ENCODE peak calls at places on chromosomes 5 and 9, in nine cellular contexts. Q is cardiac fibroblast, D is fibroblast of the aortic adventitia, B is glutamatergic neuron, P is astrocyte of the spinal cord, I is upper lobe of left lung, O is nephron progenitor cell, K is HFFc6, F is ascending aorta. H is an unnamed sample.

GRCh38 chr9:2346277-2346913 is 275.2 kb upstream of the VLDLR start:
- DNase-seq in F (no peak), B (no peak), P (no peak), I (no peak), O (no peak), Q (no peak), K (no peak), D (no peak), H (no peak)

GRCh38 chr5:59637878-59638580 is 255.5 kb downstream of the PDE4D start:
- DNase-seq in O (no peak), P (no peak), B (no peak), Q (no peak), I (no peak), K (no peak), D (no peak), F (no peak), H (no peak)

GRCh38 chr5:28249771-28250415 is 1211.5 kb upstream of the CDH9 start:
- DNase-seq in F (no peak), K (no peak), Q (no peak), D (no peak), I (no peak), B (no peak), O (no peak), P (no peak), H (no peak)

GRCh38 chr9:81477669-81478068 is 211.7 kb downstream of the TLE1 start:
- DNase-seq in D (no peak), I (no peak), O (no peak), Q (no peak), F (no peak), K (no peak), P (no peak), B (no peak), H (no peak)

GRCh38 chr5:79503794-79504495 is 10.0 kb downstream of the HOMER1 start:
- DNase-seq in B (no peak), D (no peak), I (no peak), K (no peak), P (no peak), F (no peak), O (no peak), Q (no peak), H (no peak)

GRCh38 chr5:26569929-26570258 is 468.5 kb downstream of the CDH9 start:
- DNase-seq in I (peak), B (no peak), P (no peak), F (no peak), O (no peak), K (no peak), D (no peak), Q (no peak), H (no peak)

GRCh38 chr9:3446313-3446712 is 79.5 kb downstream of the RFX3 start:
- DNase-seq in F (no peak), P (no peak), K (no peak), B (no peak), I (no peak), Q (peak), O (no peak), D (no peak), H (no peak)

GRCh38 chr5:138656916-138657315 is 81.7 kb upstream of the HSPA9 start:
- DNase-seq in K (no peak), F (no peak), P (no peak), D (no peak), I (no peak), O (no peak), Q (no peak), B (no peak), H (no peak)

GRCh38 chr9:83622814-83623633 is at the start of gene IDNK:
- DNase-seq in D (peak), O (peak), I (peak), K (peak), B (peak), Q (peak), F (no peak), P (peak), H (peak)

GRCh38 chr9:134571946-134572914 is 69.4 kb upstream of the COL5A1 start:
- DNase-seq in K (no peak), D (no peak), P (no peak), B (no peak), F (no peak), Q (no peak), O (no peak), I (peak), H (peak)

GRCh38 chr5:131382407-131383395 is 118.8 kb downstream of the CDC42SE2 start:
- DNase-seq in P (peak), Q (peak), I (no peak), K (peak), D (peak), B (no peak), F (no peak), O (no peak), H (no peak)

GRCh38 chr5:173435543-173435942 is 107.3 kb upstream of the STC2 start:
- DNase-seq in D (peak), B (peak), Q (no peak), F (no peak), O (peak), K (no peak), I (peak), P (peak), H (no peak)

GRCh38 chr9:89311346-89312153 is 555 bp downstream of the CKS2 start:
- DNase-seq in K (no peak), F (no peak), P (peak), O (peak), I (peak), D (peak), Q (no peak), B (peak), H (no peak)

GRCh38 chr5:96794757-96795156 is 13.0 kb downstream of the ERAP1 start:
- DNase-seq in O (no peak), I (no peak), Q (no peak), D (no peak), K (no peak), F (no peak), P (no peak), B (no peak), H (no peak)

GRCh38 chr5:66742083-66742895 is 146.1 kb downstream of the MAST4 start:
- DNase-seq in I (no peak), F (no peak), D (no peak), O (no peak), K (no peak), P (no peak), Q (peak), B (no peak), H (no peak)

GRCh38 chr9:104351726-104352125 is 152.3 kb upstream of the OR13F1 start:
- DNase-seq in P (no peak), D (no peak), O (no peak), B (no peak), K (no peak), I (no peak), F (no peak), Q (no peak), H (no peak)

GRCh38 chr5:139759219-139759721 is 36.3 kb upstream of the PSD2 start:
- DNase-seq in P (no peak), Q (no peak), D (no peak), O (peak), F (no peak), K (no peak), B (no peak), I (peak), H (no peak)

GRCh38 chr5:181027452-181028031 is 12.5 kb upstream of the BTNL9 start:
- DNase-seq in O (no peak), F (no peak), P (no peak), D (no peak), I (no peak), K (no peak), B (no peak), Q (no peak), H (no peak)

GRCh38 chr5:139660105-139660915 is 12.2 kb downstream of the CXXC5 start:
- DNase-seq in K (peak), I (no peak), P (peak), O (no peak), D (peak), F (peak), Q (peak), B (no peak), H (no peak)

GRCh38 chr5:143196601-143197259 is 206.8 kb downstream of the NR3C1 start:
- DNase-seq in D (no peak), F (no peak), O (no peak), B (no peak), K (no peak), I (no peak), Q (no peak), P (no peak), H (no peak)

GRCh38 chr9:72478993-72479392 is 42.4 kb upstream of the TMC1 start:
- DNase-seq in P (peak), I (no peak), Q (peak), D (peak), O (no peak), K (peak), B (no peak), F (no peak), H (no peak)

GRCh38 chr5:17056056-17056690 is 120.1 kb upstream of the MYO10 start:
- DNase-seq in I (no peak), O (no peak), F (no peak), D (peak), B (no peak), P (no peak), K (no peak), Q (peak), H (no peak)

GRCh38 chr5:178836628-178837027 is 23.1 kb upstream of the ZNF354B start:
- DNase-seq in P (no peak), I (no peak), F (no peak), D (no peak), K (no peak), B (no peak), Q (no peak), O (no peak), H (no peak)

DNA sequence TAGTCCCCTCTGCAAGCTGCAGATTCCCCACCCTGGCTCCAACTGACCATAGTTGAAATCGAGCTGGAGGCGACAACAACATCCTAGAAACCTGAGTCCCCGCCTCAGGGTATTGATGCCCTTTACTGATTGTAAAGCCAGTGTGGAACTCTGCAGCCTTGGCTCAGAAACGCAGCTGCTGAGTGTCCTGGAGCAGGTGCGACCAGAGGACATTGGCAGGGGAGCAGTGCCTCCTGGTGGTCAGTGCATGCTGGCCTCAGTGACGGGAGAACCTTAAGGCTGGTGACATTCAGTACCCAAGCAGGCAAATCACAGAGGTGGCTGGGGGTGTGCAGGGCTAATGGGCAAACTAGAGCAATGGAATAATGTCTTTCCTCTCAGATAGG is 20.4 kb upstream of the ZNF354B start:
- DNase-seq in Q (peak), F (no peak), O (peak), D (no peak), I (no peak), K (peak), B (peak), P (no peak), H (no peak)
- TF ChIP-seq CTCF in Q (peak), F (peak), O (peak), D (no peak), I (peak), K (peak), B (peak), P (peak), H (peak)

GRCh38 chr9:85510830-85511504 is 230.8 kb downstream of the AGTPBP1 start:
- DNase-seq in K (no peak), P (no peak), D (no peak), F (no peak), O (no peak), B (no peak), I (peak), Q (no peak), H (no peak)

GRCh38 chr9:85505612-85506011 is 236.1 kb downstream of the AGTPBP1 start:
- DNase-seq in D (no peak), F (no peak), B (no peak), P (no peak), I (peak), O (no peak), K (no peak), Q (no peak), H (no peak)

GRCh38 chr9:85511746-85512145 is 230.0 kb downstream of the AGTPBP1 start:
- DNase-seq in F (no peak), I (no peak), P (no peak), K (no peak), B (no peak), O (no peak), Q (no peak), D (no peak), H (no peak)

GRCh38 chr9:85502815-85503643 is 238.7 kb downstream of the AGTPBP1 start:
- DNase-seq in P (no peak), I (no peak), O (no peak), D (no peak), Q (no peak), F (no peak), B (no peak), K (no peak), H (no peak)

DNA sequence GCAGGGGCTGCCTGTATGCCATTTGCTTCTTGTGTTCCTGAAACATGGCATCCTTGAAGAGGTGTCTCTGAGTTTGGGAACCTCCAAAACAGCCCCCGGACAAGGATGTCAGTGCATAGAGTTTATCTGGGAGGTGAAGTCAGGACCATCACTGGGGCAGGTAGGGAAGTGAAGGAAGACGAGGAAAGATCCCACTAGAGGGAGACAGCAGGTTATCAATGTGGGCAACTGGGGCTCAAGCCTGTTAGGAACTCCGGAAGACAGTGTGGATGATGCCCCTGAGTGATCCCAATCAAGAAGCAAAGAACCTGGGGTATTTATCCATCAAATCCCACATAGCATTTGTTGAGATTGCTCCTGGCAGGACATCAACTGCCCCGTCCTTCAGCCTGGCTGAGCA is 233.1 kb downstream of the AGTPBP1 start:
- DNase-seq in K (no peak), I (no peak), O (no peak), Q (no peak), D (no peak), P (no peak), F (no peak), B (no peak), H (no peak)
- TF ChIP-seq CTCF in K (no peak), I (no peak), O (no peak), Q (peak), D (no peak), P (no peak), F (no peak), B (no peak), H (no peak)

GRCh38 chr9:91421022-91421765 is 2.4 kb downstream of the NFIL3 start:
- DNase-seq in P (peak), Q (peak), O (peak), F (no peak), D (peak), I (peak), B (peak), K (no peak), H (peak)
- TF ChIP-seq CTCF in P (peak), Q (peak), O (peak), F (peak), D (peak), I (peak), B (peak), K (peak), H (peak)

GRCh38 chr5:36363101-36363500 is 61.4 kb upstream of the RANBP3L start:
- DNase-seq in I (no peak), D (peak), F (no peak), O (no peak), B (no peak), Q (peak), P (peak), K (peak), H (no peak)
- TF ChIP-seq CTCF in I (no peak), D (peak), F (no peak), O (peak), B (no peak), Q (peak), P (peak), K (peak), H (no peak)

DNA sequence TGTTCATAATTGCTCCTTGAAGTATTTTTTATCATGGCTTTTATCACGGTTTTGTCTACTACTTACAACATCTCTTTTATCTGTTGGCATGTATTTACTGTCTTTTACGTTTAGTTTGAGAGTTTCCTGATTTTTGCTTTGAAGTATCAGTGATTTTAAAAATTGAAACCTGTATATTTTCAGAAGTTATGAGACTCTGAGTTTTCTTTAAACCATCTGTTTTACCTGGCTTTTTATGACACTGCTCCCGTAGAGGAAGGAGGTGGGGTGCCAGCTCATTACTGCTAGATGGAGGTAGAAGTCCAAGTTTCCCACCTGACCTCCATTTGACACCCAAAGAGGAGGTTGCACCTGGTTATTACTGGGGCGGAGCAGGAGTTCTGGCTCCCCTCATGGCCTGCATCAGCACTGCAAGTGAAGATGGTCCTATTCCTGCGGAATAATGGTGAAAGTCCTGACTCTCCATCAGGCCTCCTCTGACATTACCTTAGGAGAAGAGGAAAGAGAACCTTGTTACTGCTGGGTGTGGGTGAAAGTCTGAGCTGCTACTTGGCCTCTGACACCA is 10.0 kb upstream of the ZNF131 start:
- DNase-seq in B (peak), O (peak), I (no peak), D (no peak), K (no peak), Q (no peak), P (no peak), F (no peak), H (no peak)
- TF ChIP-seq CTCF in B (peak), O (peak), I (no peak), D (peak), K (peak), Q (peak), P (peak), F (no peak), H (peak)

H was measured in type B pancreatic cell.